ENCODE peak calls at places on chromosomes 6 and 20, in seven cellular contexts. I is cardiac muscle cell, M is PC-3, T is left lung, R is ovary, D is fibroblast of pulmonary artery, B is fibroblast of lung. N is an unnamed sample.

GRCh38 chr20:63082308-63082938 is 75.7 kb upstream of the BHLHE23 start:
- DNase-seq in I (peak; percentile 47), M (peak; percentile 47), T (peak; percentile 23), R (peak; percentile 61), D (peak; percentile 40), B (peak; percentile 27), N (no peak)

GRCh38 chr20:23868321-23868720 is 11.2 kb downstream of the CST5 start:
- DNase-seq in I (no peak), M (no peak), T (no peak), R (no peak), D (no peak), B (no peak), N (no peak)

GRCh38 chr6:37521674-37522073 is 22.0 kb upstream of the CCDC167 start:
- DNase-seq in I (no peak), M (no peak), T (no peak), R (no peak), D (no peak), B (no peak), N (no peak)

GRCh38 chr20:22684763-22685443 is 100.5 kb upstream of the FOXA2 start:
- DNase-seq in I (no peak), M (peak; percentile 58), T (no peak), R (no peak), D (no peak), B (no peak), N (no peak)

GRCh38 chr6:167474171-167474570 is 149.3 kb downstream of the TTLL2 start:
- DNase-seq in I (no peak), M (no peak), T (no peak), R (no peak), D (no peak), B (no peak), N (no peak)

GRCh38 chr20:33663161-33664084 is 1.3 kb downstream of the C20orf144 start:
- DNase-seq in I (peak; percentile 83), M (peak; percentile 78), T (peak; percentile 89), R (peak; percentile 88), D (peak; percentile 66), B (peak; percentile 72), N (peak; percentile 83)

GRCh38 chr6:1657116-1657776 is 47.5 kb downstream of the FOXC1 start:
- DNase-seq in I (no peak), M (no peak), T (no peak), R (no peak), D (no peak), B (no peak), N (no peak)

GRCh38 chr6:56843476-56844349 is 111.2 kb upstream of the BEND6 start:
- DNase-seq in I (peak; percentile 80), M (peak; percentile 89), T (peak; percentile 67), R (peak; percentile 68), D (peak; percentile 77), B (peak; percentile 77), N (peak; percentile 40)

GRCh38 chr6:146895101-146895771 is 296.5 kb downstream of the ADGB start:
- DNase-seq in I (no peak), M (no peak), T (no peak), R (no peak), D (no peak), B (no peak), N (no peak)

GRCh38 chr20:36709126-36709525 is 36.8 kb downstream of the NDRG3 start:
- DNase-seq in I (no peak), M (no peak), T (no peak), R (no peak), D (no peak), B (no peak), N (no peak)

GRCh38 chr6:8030920-8031319 is 33.3 kb downstream of the BLOC1S5 start:
- DNase-seq in I (no peak), M (no peak), T (no peak), R (no peak), D (no peak), B (no peak), N (no peak)

GRCh38 chr6:104462811-104463599 is 396.7 kb downstream of the HACE1 start:
- DNase-seq in I (peak; percentile 9), M (peak; percentile 18), T (no peak), R (no peak), D (peak; percentile 58), B (no peak), N (no peak)

GRCh38 chr6:118725944-118726343 is 74.6 kb upstream of the CEP85L start:
- DNase-seq in I (no peak), M (no peak), T (no peak), R (no peak), D (no peak), B (no peak), N (peak; percentile 42)

DNA sequence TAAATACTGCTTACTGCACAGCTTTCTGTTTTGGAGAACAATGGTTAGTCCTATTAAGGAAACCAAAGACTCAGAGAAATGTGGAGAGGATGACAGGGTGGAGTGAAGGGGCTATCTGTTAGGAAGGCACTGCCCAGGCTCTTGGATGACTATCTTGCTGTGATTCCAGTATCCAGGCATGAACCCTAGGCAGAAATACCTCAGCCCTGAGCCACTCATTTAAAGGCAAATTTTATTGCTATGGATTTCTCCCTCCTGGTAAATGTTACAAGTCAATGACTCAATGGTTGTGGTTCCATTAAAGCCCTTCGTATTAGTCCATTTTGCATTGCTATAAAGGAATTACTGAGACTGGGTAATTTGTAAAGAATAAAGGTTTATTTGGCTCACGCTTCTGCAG is 25.9 kb downstream of the ADGRF4 start:
- DNase-seq in I (no peak), M (peak; percentile 75), T (no peak), R (no peak), D (no peak), B (no peak), N (no peak)
- TF ChIP-seq CTCF in I (no peak), M (no peak), T (no peak), R (no peak), D (no peak), B (no peak), N (no peak)

DNA sequence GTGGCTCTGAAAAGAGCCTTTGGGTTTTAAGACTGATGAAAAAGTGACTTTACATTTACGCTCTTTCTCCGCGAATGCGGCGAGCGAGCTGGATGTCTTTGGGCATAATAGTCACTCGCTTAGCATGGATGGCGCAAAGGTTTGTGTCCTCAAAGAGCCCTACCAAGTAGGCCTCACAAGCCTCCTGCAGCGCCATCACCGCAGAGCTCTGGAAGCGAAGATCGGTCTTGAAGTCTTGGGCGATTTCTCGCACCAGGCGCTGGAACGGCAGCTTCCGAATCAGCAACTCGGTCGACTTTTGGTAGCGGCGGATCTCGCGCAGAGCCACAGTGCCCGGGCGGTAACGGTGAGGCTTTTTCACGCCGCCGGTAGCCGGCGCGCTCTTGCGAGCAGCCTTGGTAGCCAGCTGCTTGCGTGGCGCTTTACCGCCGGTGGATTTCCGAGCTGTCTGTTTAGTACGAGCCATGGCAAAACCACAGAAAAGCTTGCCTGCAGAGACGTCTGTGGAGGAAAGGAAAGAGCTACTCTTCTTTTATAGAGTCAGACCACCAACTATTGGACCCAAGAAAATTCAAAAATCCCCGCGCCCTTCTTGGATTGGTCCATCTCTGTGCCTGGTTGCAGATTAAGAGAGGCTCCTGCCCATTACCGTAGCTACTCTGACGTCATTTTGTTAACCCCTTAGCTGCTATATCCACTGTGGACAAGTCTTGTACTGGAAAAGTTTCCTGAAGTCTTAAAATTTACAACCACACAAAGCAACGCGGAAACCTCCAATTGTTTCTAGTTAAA is 55.4 kb upstream of the HFE start:
- DNase-seq in I (peak; percentile 97), M (peak; percentile 99), T (peak; percentile 86), R (peak; percentile 73), D (peak; percentile 97), B (peak; percentile 98), N (peak; percentile 83)
- TF ChIP-seq CTCF in I (peak; percentile 32), M (no peak), T (no peak), R (no peak), D (peak; percentile 28), B (peak; percentile 11), N (no peak)

DNA sequence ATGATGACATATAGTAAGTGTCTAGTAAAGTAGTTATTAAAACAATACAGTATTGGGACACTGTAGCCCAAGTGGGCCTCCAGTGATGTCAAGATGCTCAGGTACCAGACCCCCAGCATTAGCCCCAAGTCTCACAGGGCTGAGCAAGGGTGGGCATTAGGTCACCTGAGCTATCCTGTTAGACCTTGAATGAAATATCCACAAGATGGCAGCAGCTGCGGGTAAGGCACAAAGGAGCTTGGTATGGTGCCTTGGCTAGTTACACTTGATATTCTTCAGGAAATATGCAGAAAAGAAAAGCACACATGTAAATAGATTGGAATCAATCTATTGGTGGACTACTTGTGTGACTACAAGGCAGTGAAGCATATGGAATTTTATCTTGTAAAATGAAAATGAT is 701.8 kb upstream of the ADGRB3 start:
- DNase-seq in I (no peak), M (peak; percentile 13), T (no peak), R (no peak), D (no peak), B (no peak), N (no peak)
- TF ChIP-seq CTCF in I (no peak), M (peak; percentile 38), T (no peak), R (no peak), D (peak; percentile 9), B (no peak), N (no peak)

DNA sequence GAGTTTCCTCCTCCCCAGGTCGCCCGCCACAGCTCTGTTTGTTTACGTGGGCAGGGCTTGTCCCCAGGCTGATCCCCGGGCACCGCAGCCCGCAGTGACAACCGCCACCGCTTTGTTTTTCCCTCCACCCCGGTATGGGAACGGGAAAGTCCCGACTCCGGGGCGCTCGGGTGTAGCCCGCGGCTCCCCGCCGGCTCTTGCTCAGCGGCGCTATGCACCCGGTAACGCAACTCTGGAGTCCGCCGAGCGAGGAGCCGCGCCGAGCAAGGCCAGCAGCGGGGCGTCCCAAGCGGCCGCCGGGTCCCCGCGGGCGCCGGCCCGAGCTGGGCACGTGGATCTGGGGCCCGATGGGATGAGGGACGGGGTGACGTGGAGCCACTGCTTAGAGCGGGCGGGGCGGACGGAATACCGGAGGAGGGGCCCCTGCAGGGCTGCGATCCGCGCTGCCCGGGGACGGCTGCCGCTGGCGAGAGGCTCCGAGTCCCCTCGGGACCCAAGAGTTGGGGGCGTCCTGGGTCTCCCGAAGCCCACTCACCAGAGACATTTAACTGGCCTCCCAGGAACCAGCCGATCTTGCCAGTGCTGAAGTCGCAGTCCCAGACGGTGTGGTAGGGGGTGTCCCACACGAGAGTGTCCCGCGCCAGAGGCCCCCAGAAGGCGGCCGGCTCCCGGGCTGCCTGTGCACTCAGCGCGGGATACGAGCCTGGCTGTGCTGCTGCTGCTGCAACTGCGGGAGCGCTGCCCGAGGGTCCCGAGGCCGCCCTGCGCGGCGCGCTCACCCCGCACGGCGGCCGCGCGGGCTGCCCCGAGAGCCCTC is 497 bp downstream of the ACSS1 start:
- DNase-seq in I (peak; percentile 55), M (peak; percentile 56), T (peak; percentile 84), R (peak; percentile 69), D (peak; percentile 40), B (peak; percentile 31), N (peak; percentile 90)
- TF ChIP-seq CTCF in I (no peak), M (no peak), T (no peak), R (no peak), D (no peak), B (no peak), N (no peak)

GRCh38 chr6:15504581-15505350 is 158.1 kb downstream of the DTNBP1 start:
- DNase-seq in I (peak; percentile 98), M (peak; percentile 97), T (peak; percentile 61), R (peak; percentile 86), D (peak; percentile 99), B (peak; percentile 96), N (no peak)
- TF ChIP-seq CTCF in I (no peak), M (no peak), T (no peak), R (no peak), D (peak; percentile 9), B (no peak), N (no peak)

DNA sequence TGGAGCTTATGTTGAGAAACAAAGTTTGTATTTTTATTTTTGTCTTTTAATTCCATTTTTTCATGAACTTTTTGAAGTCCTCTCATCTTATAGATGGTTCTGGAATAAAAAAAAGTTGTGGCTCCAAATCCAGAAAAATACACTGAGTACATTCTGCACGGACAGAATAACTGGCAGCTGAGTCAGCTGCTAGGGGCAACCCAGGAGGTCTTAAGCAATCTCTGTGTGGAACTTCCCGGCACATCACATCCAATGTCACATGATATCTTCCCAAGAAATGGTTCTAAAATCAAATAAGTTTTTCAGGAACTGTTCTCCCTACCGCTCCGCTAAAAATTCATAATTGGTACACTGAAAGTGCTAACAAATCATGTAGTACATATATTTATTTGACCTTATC is 29.8 kb downstream of the SLC13A3 start:
- DNase-seq in I (peak; percentile 85), M (no peak), T (no peak), R (no peak), D (peak; percentile 55), B (peak; percentile 35), N (no peak)
- TF ChIP-seq CTCF in I (no peak), M (no peak), T (no peak), R (no peak), D (no peak), B (no peak), N (no peak)